ENCODE peak calls at places on chromosome 20, in nine cellular contexts. P is AG09309, X is lower leg skin, O is pancreas, W is prostate gland, I is fibroblast of the aortic adventitia, M is IMR-90, U is cardiac muscle cell, D is transverse colon. Z is an unnamed sample.

GRCh38 chr20:45842169-45842812 is 8.7 kb downstream of the SNX21 start:
- DNase-seq in D (peak; percentile 32), P (peak; percentile 55), X (no peak), W (peak; percentile 33), O (no peak), I (peak; percentile 56), U (peak; percentile 63), M (peak; percentile 59), Z (no peak)

GRCh38 chr20:50366270-50367103 is 143.7 kb upstream of the PTPN1 start:
- DNase-seq in P (peak; percentile 8), O (peak; percentile 84), W (peak; percentile 70), X (no peak), M (peak; percentile 75), D (peak; percentile 92), U (peak; percentile 92), I (peak; percentile 67), Z (no peak)

GRCh38 chr20:53914861-53915458 is 155.4 kb downstream of the BCAS1 start:
- DNase-seq in W (no peak), D (no peak), P (no peak), X (peak; percentile 37), O (no peak), U (no peak), M (no peak), I (no peak), Z (no peak)

GRCh38 chr20:51489611-51490010 is 52.9 kb downstream of the NFATC2 start:
- DNase-seq in I (no peak), M (peak; percentile 49), U (no peak), O (no peak), P (no peak), X (no peak), D (no peak), W (no peak), Z (no peak)

GRCh38 chr20:41191562-41192500 is 54.5 kb downstream of the PLCG1 start:
- DNase-seq in O (no peak), I (no peak), M (no peak), D (no peak), W (no peak), X (peak; percentile 54), P (no peak), U (no peak), Z (no peak)

GRCh38 chr20:44206132-44206531 is 4.4 kb downstream of the OSER1 start:
- DNase-seq in O (no peak), W (no peak), D (no peak), U (no peak), M (no peak), I (no peak), X (no peak), P (no peak), Z (no peak)

GRCh38 chr20:44720994-44721784 is 6.0 kb downstream of the CCN5 start:
- DNase-seq in X (peak; percentile 88), M (peak; percentile 77), P (peak; percentile 90), O (no peak), W (no peak), U (peak; percentile 95), D (no peak), I (peak; percentile 98), Z (no peak)

GRCh38 chr20:7022597-7022996 is 255.1 kb downstream of the BMP2 start:
- DNase-seq in W (no peak), I (no peak), O (no peak), X (no peak), U (no peak), M (no peak), P (no peak), D (no peak), Z (no peak)

GRCh38 chr20:59333260-59333845 is 32.9 kb downstream of the EDN3 start:
- DNase-seq in W (no peak), O (no peak), U (no peak), I (no peak), X (no peak), M (no peak), P (no peak), D (peak; percentile 39), Z (no peak)
- TF ChIP-seq CTCF in W (no peak), O (no peak), U (no peak), I (no peak), X (no peak), M (no peak), P (no peak), D (no peak), Z (no peak)

GRCh38 chr20:63174309-63175030 is 41.5 kb downstream of the YTHDF1 start:
- DNase-seq in P (no peak), I (no peak), O (no peak), X (no peak), M (no peak), U (no peak), W (no peak), D (no peak), Z (no peak)

GRCh38 chr20:63173552-63174191 is 42.3 kb downstream of the YTHDF1 start:
- DNase-seq in I (no peak), D (no peak), X (no peak), O (no peak), P (no peak), W (no peak), M (no peak), U (no peak), Z (no peak)

GRCh38 chr20:63171991-63172390 is 43.9 kb downstream of the YTHDF1 start:
- DNase-seq in X (no peak), O (no peak), D (no peak), U (no peak), M (no peak), W (no peak), I (no peak), P (no peak), Z (no peak)

GRCh38 chr20:63175031-63175895 is 40.7 kb downstream of the YTHDF1 start:
- DNase-seq in I (no peak), M (no peak), U (no peak), W (no peak), P (no peak), O (no peak), X (no peak), D (no peak), Z (no peak)

GRCh38 chr20:63172726-63173125 is 43.2 kb downstream of the YTHDF1 start:
- DNase-seq in X (no peak), U (no peak), D (no peak), M (no peak), I (no peak), W (no peak), P (no peak), O (no peak), Z (no peak)
- TF ChIP-seq CTCF in X (no peak), U (peak; percentile 22), D (no peak), M (peak; percentile 4), I (no peak), W (no peak), P (no peak), O (no peak), Z (no peak)

DNA sequence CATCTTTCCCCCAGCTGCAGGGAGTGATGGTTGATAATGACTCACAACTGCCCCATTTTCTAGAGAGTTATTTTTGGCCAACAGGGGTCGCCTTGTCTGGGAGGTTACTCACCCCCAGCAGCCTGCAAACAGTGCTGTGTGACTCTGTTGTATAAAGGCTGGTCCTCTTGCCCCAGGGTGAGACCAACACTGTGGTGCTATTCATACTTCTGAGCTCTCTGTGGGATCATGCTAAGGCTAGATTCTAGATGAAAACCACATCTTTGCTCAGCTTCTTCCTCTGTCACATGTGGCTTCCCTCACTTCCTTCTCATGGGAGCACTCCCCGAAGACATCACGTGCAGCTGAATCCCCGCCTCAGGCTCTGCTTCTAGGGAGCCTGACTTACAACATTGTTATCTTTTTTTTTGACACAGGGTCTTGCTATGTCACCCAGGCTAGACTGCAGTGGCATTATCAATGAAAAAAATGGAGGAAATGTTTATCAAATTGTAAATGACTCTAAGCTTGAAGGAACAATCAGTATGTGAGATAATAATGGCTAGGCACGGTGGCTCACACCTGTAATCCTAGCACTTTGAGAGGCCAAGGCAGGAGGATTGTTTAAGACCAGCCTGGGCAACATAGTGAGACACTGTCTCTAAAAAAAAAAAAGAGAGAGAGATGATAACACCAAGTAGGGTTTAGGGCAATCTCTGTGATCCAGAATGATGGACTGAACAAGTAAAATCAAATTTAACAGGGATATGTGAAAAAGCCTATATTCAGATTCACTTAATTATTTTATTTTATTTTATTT is 55.7 kb upstream of the SLC23A2 start:
- DNase-seq in X (no peak), W (peak; percentile 7), I (peak; percentile 31), D (peak; percentile 55), O (peak; percentile 48), M (peak; percentile 46), U (peak; percentile 37), P (no peak), Z (peak; percentile 97)
- TF ChIP-seq CTCF in X (no peak), W (no peak), I (peak; percentile 47), D (peak; percentile 51), O (no peak), M (peak; percentile 45), U (peak; percentile 50), P (peak; percentile 54), Z (peak; percentile 73)

GRCh38 chr20:24384865-24385264 is 84.6 kb upstream of the SYNDIG1 start:
- DNase-seq in U (no peak), O (no peak), M (no peak), D (no peak), W (no peak), I (no peak), P (no peak), X (no peak), Z (no peak)
- TF ChIP-seq CTCF in U (no peak), O (no peak), M (no peak), D (no peak), W (no peak), I (no peak), P (no peak), X (no peak), Z (no peak)

GRCh38 chr20:58216334-58216733 is 12.1 kb downstream of the ANKRD60 start:
- DNase-seq in X (no peak), U (peak; percentile 49), M (peak; percentile 19), W (no peak), D (no peak), P (peak; percentile 38), O (no peak), I (no peak), Z (no peak)
- TF ChIP-seq CTCF in X (no peak), U (no peak), M (no peak), W (no peak), D (no peak), P (no peak), O (no peak), I (no peak), Z (no peak)